ENCODE peak calls at places on chromosomes 7 and 10, in eight cellular contexts. E is posterior cingulate gyrus; D is iPS-NIHi11; U is stimulated activated CD4-positive, alpha-beta T cell treated with anti-CD3 and anti-CD28 coated beads, Interleukin-1b, Interleukin-23, amount 100 ng/mL, for 1 hour; L is cardiac muscle cell; B is left ventricle myocardium superior; P is fibroblast of pulmonary artery; V is GM13976. Z is an unnamed sample.

GRCh38 chr7:75704928-75705327 is 33.8 kb downstream of the HIP1 start:
- DNase-seq in B (no peak), U (no peak), L (no peak), V (no peak), P (no peak), E (no peak), D (no peak), Z (no peak)

GRCh38 chr10:31778627-31779026 is 150.0 kb downstream of the ARHGAP12 start:
- DNase-seq in U (no peak), L (no peak), V (no peak), B (no peak), D (no peak), P (no peak), E (no peak), Z (no peak)

GRCh38 chr7:18855796-18856195 is 261.6 kb downstream of the TWIST1 start:
- DNase-seq in B (no peak), V (no peak), L (no peak), D (no peak), P (no peak), E (no peak), U (no peak), Z (no peak)

GRCh38 chr7:47757946-47758371 is 176.0 kb upstream of the TNS3 start:
- DNase-seq in V (no peak), P (peak), D (no peak), E (peak), L (no peak), B (peak), U (no peak), Z (peak)

GRCh38 chr10:65033957-65034356 is 1512.8 kb downstream of the REEP3 start:
- DNase-seq in D (no peak), U (no peak), L (no peak), V (no peak), E (no peak), B (no peak), P (no peak), Z (peak)

GRCh38 chr7:84025332-84025927 is 169.2 kb downstream of the SEMA3A start:
- DNase-seq in V (no peak), D (peak), B (no peak), P (peak), U (no peak), L (no peak), E (no peak), Z (no peak)

GRCh38 chr10:124565565-124566221 is 104.1 kb downstream of the LHPP start:
- DNase-seq in D (peak), U (no peak), V (peak), B (peak), P (peak), L (peak), E (no peak), Z (peak)

GRCh38 chr7:43198599-43199090 is 86.2 kb downstream of the HECW1 start:
- DNase-seq in V (no peak), B (no peak), P (no peak), E (no peak), U (no peak), L (no peak), D (no peak), Z (no peak)

GRCh38 chr10:114879541-114880158 is 58.1 kb downstream of the FHIP2A start:
- DNase-seq in L (peak), V (peak), U (no peak), P (peak), B (peak), E (no peak), D (peak), Z (peak)

GRCh38 chr7:103921692-103922091 is 67.8 kb downstream of the RELN start:
- DNase-seq in U (no peak), B (no peak), E (no peak), V (no peak), L (no peak), P (no peak), D (peak), Z (no peak)

Z was measured in T47D.